ENCODE peak calls at places on chromosome 17, in four cellular contexts. J is CD8-positive, alpha-beta memory T cell; K is thoracic aorta; A is kidney. P is an unnamed sample. For H3K36me3, the result is how much of the 10 kb centered on the place peaks cover.

GRCh38 chr17:48153711-48154642 is 46.4 kb downstream of the SNX11 start:
- DNase-seq in A (no peak), K (no peak), J (no peak), P (no peak)

GRCh38 chr17:66126231-66126630 is 65.7 kb downstream of the CEP112 start:
- DNase-seq in K (no peak), A (no peak), J (no peak), P (no peak)

GRCh38 chr17:66764559-66764958 is 70.4 kb upstream of the CACNG5 start:
- DNase-seq in A (no peak), K (no peak), J (no peak), P (no peak)

GRCh38 chr17:21210411-21211076 is 3.4 kb downstream of the TMEM11 start:
- DNase-seq in A (no peak), J (no peak), K (no peak), P (no peak)

GRCh38 chr17:71229036-71229435 is 891.8 kb upstream of the SOX9 start:
- DNase-seq in K (no peak), A (no peak), J (no peak), P (no peak)

GRCh38 chr17:76883744-76884525 is 15.7 kb downstream of the MGAT5B start:
- DNase-seq in J (no peak), A (no peak), K (no peak), P (no peak)

GRCh38 chr17:61284174-61284573 is 115.5 kb upstream of the TBX2 start:
- DNase-seq in J (no peak), A (no peak), K (no peak), P (no peak)

GRCh38 chr17:8420041-8420934 is 15.4 kb upstream of the NDEL1 start:
- DNase-seq in A (peak), J (no peak), K (no peak), P (no peak)

GRCh38 chr17:38750044-38750311 is 1.8 kb upstream of the PCGF2 start:
- DNase-seq in A (no peak), J (no peak), K (no peak), P (no peak)

GRCh38 chr17:66200685-66201092 is 8.8 kb upstream of the CEP112 start:
- DNase-seq in A (no peak), J (peak), K (no peak), P (peak)

GRCh38 chr17:67217446-67217845 is 27.6 kb downstream of the HELZ start:
- DNase-seq in A (no peak), J (no peak), K (no peak), P (no peak)

GRCh38 chr17:73189417-73190099 is 3.3 kb upstream of the COG1 start:
- DNase-seq in J (no peak), A (no peak), K (no peak), P (no peak)

GRCh38 chr17:50290074-50290702 is 15.9 kb downstream of the TMEM92 start:
- DNase-seq in J (no peak), A (peak), K (peak), P (no peak)
- H3K27ac ChIP-seq in J (no peak), A (no peak), K (peak), P (no peak)

GRCh38 chr17:43085489-43085888 is 39.7 kb downstream of the BRCA1 start:
- DNase-seq in K (no peak), A (no peak), J (no peak), P (no peak)
- H3K36me3 ChIP-seq in K (under half), A (under half), J (under half), P (under half)

DNA sequence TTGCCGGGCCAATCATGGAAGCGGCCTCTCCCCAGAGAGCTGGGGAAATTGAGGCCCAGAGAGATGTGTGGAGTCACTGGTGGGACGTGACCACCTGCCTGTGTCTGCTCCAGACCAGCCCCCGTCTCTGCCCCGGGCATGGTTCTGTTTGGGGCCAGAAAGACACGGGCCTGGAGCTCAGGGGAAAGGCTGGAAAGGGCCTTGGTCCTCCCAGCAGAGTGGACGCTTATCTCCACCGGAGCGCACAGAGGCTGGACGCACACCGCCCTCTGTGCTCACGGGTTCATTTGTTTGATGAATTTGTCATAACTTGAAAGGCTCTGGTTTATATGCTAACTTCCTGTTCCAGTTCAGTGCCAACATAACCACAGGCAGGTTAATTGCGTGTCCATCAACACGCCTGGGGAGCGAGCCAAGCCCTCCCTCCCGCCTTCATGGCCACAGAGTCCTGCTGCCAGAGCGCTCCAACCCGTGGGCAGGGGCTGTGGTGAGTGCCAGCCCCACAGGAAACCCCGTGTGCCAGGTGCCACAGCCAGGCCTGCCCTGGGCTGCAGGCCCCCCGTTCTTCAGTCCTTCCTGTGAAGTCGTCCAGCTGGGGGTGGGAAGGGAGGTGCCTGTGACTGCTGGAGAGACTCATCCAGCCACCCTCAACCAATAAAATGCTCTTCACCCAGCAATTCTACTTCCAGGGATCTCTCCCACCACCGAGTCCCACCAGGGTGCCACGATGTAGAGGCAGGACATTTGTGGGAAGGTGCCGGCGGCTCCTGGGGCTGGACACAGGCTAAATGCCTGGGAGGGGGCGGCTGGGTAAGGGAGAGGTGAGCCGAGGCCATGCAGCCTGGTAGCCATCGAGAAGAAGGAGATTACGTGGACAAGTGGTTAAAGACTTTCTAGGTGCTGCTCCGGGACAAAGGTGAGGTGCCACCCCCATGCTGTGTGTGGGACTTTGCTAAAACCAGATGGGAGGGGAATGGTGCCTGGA is 29.4 kb upstream of the BAHCC1 start:
- DNase-seq in A (peak), J (no peak), K (no peak), P (no peak)
- H3K27ac ChIP-seq in A (peak), J (peak), K (peak), P (no peak)

GRCh38 chr17:16345565-16345964 is 7.7 kb downstream of the CENPV start:
- DNase-seq in J (no peak), A (no peak), K (no peak), P (no peak)

GRCh38 chr17:16351831-16352230 is 1.4 kb downstream of the CENPV start:
- DNase-seq in J (no peak), A (no peak), K (no peak), P (no peak)

GRCh38 chr17:16346721-16347271 is 6.5 kb downstream of the CENPV start:
- DNase-seq in A (no peak), J (no peak), K (no peak), P (no peak)

GRCh38 chr17:16349461-16349860 is 3.8 kb downstream of the CENPV start:
- DNase-seq in J (no peak), K (no peak), A (no peak), P (no peak)

GRCh38 chr17:16348586-16348985 is 4.7 kb downstream of the CENPV start:
- DNase-seq in K (no peak), J (no peak), A (no peak), P (no peak)
- H3K36me3 ChIP-seq in K (under half), J (under half), A (under half), P (under half)

GRCh38 chr17:31548709-31549108 is 157.2 kb downstream of the RAB11FIP4 start:
- DNase-seq in A (peak), J (no peak), K (no peak), P (no peak)
- H3K27ac ChIP-seq in A (no peak), J (peak), K (peak), P (peak)

DNA sequence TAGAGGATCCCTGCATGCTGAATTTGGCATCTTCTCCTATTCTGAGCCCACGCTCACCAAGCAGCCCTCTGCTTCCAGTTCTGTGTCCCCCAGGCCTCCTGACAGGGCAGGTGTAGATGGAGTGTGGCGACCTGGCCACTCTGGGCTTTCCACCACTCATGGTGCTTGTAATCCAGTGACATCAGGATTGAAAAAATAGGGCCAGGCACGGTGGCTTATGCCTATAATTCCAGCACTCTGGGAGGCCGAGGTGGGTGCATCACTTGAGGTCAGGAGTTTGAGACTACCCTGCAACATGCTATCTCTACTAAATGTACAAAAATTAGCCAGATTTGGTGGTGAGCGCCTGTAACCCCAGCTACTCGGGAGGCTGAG is 29.4 kb downstream of the UNK start:
- DNase-seq in A (peak), J (no peak), K (no peak), P (no peak)
- H3K36me3 ChIP-seq in A (under half), J (under half), K (half or more), P (half or more)

GRCh38 chr17:9671559-9671958 is 26.2 kb downstream of the USP43 start:
- DNase-seq in K (no peak), A (no peak), J (no peak), P (no peak)

GRCh38 chr17:9669551-9670008 is 24.3 kb downstream of the USP43 start:
- DNase-seq in A (no peak), K (no peak), J (no peak), P (no peak)

GRCh38 chr17:9666461-9667050 is 21.2 kb downstream of the USP43 start:
- DNase-seq in K (no peak), A (no peak), J (no peak), P (no peak)

GRCh38 chr17:9670596-9670995 is 25.3 kb downstream of the USP43 start:
- DNase-seq in K (no peak), J (no peak), A (no peak), P (no peak)

DNA sequence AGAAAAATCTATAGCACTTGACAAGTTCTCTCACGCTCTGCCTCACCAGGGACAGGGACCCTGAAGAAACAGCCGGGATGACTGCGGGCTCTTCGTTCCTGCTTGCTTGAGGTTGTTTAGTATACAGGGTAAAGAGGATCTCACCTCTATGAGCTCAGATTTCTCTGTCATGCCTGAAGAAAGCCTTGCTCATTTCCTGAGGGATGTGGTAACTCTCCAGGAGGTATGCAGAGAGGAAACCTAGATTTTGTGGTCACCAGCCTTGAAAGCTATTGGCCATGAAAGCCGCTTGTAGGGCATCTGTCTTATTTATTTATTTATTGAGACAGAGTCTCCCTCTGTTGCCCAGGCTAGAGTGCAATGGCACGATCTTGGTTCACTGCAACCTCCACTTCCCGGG is 23.2 kb downstream of the USP43 start:
- DNase-seq in A (no peak), J (no peak), K (no peak), P (no peak)
- H3K27ac ChIP-seq in A (no peak), J (no peak), K (no peak), P (no peak)

DNA sequence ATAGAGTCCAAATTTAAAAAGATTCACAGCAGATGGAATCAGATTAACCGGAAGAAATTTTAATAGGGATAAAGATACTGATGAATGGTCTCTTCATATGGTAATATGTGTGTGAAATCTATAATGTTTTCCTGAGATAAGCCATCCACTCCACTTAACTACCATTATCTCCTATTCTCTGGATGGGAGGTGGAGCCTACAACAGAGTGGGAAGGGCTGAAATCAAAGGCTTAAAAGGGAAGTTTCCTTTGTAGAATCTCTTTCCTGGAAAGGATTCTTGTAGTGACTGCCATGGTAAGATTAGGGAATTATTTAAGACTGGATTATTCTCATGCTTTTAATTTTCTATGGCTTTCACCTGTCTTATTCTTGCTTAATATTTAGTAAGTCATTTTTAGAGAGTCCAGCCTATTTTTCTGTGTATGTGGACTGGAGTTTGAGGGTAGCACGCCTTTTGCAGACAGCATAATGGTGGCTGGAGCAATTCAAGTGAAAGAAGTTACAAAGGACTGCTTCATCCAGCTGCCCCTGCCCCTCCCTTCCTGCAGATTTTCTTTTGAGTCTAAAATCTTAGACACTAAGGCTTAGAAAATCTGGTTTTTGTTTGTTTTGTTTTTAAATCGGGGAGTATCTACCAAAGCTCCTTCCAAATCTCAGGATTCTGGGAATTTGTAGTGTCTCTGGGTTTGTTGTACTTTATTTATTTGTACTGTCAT is 26.5 kb downstream of the KAT7 start:
- DNase-seq in A (no peak), J (no peak), K (no peak), P (peak)
- H3K36me3 ChIP-seq in A (under half), J (under half), K (under half), P (half or more)

GRCh38 chr17:27203241-27203640 is 90.7 kb upstream of the WSB1 start:
- DNase-seq in J (no peak), K (no peak), A (no peak), P (no peak)

GRCh38 chr17:27209316-27209715 is 84.6 kb upstream of the WSB1 start:
- DNase-seq in J (no peak), A (no peak), K (no peak), P (no peak)

GRCh38 chr17:27206447-27206846 is 87.5 kb upstream of the WSB1 start:
- DNase-seq in K (no peak), J (no peak), A (no peak), P (no peak)

GRCh38 chr17:27207073-27207511 is 86.8 kb upstream of the WSB1 start:
- DNase-seq in A (no peak), K (no peak), J (no peak), P (no peak)
- H3K27ac ChIP-seq in A (no peak), K (no peak), J (no peak), P (no peak)

GRCh38 chr17:58783380-58783779 is 27.7 kb downstream of the PPM1E start:
- DNase-seq in K (no peak), A (no peak), J (no peak), P (no peak)
- H3K36me3 ChIP-seq in K (under half), A (under half), J (under half), P (under half)